ENCODE peak calls at places on chromosomes 7 and 10, in six cellular contexts. B is ovary, Z is stomach, K is choroid plexus epithelial cell, X is fibroblast of lung, S is fibroblast of pulmonary artery. W is an unnamed sample.

GRCh38 chr7:122487131-122487530 is 182.6 kb upstream of the FEZF1 start:
- DNase-seq in B (no peak), Z (no peak), K (peak), X (peak), S (peak), W (no peak)

GRCh38 chr7:81402227-81402626 is 367.6 kb downstream of the HGF start:
- DNase-seq in B (no peak), Z (no peak), K (peak), X (no peak), S (peak), W (no peak)

GRCh38 chr10:45646384-45647050 is 26.1 kb downstream of the ZFAND4 start:
- DNase-seq in B (no peak), Z (no peak), K (no peak), X (no peak), S (no peak), W (peak)

GRCh38 chr7:135510603-135511183 is 791 bp upstream of the CNOT4 start:
- DNase-seq in B (no peak), Z (no peak), K (peak), X (peak), S (peak), W (peak)

GRCh38 chr7:109950256-109950655 is 1140.7 kb upstream of the LRRN3 start:
- DNase-seq in B (no peak), Z (no peak), K (no peak), X (no peak), S (no peak), W (no peak)

GRCh38 chr10:12357525-12358151 is 8.3 kb downstream of the CAMK1D start:
- DNase-seq in B (no peak), Z (no peak), K (no peak), X (no peak), S (no peak), W (no peak)

GRCh38 chr7:43138710-43139601 is 26.5 kb downstream of the HECW1 start:
- DNase-seq in B (no peak), Z (no peak), K (peak), X (peak), S (peak), W (no peak)

GRCh38 chr7:42736931-42737330 is 174.9 kb downstream of the C7orf25 start:
- DNase-seq in B (no peak), Z (no peak), K (no peak), X (no peak), S (no peak), W (peak)

GRCh38 chr10:106500585-106501525 is 663.7 kb downstream of the SORCS1 start:
- DNase-seq in B (no peak), Z (no peak), K (peak), X (no peak), S (peak), W (peak)

GRCh38 chr10:68406111-68406814 is 814 bp downstream of the RUFY2 start:
- DNase-seq in B (no peak), Z (peak), K (peak), X (peak), S (peak), W (peak)

GRCh38 chr10:70621497-70622078 is 19.0 kb upstream of the PRF1 start:
- DNase-seq in B (no peak), Z (no peak), K (no peak), X (no peak), S (no peak), W (no peak)

GRCh38 chr10:62814901-62815372 is 1.2 kb downstream of the EGR2 start:
- DNase-seq in B (peak), Z (no peak), K (peak), X (no peak), S (no peak), W (no peak)

GRCh38 chr7:44980393-44981034 is 1.7 kb upstream of the MYO1G start:
- DNase-seq in B (no peak), Z (no peak), K (peak), X (peak), S (peak), W (peak)

GRCh38 chr10:33113111-33113856 is 155.3 kb upstream of the ITGB1 start:
- DNase-seq in B (no peak), Z (no peak), K (peak), X (peak), S (peak), W (peak)

GRCh38 chr7:130945411-130945811 is 211.4 kb upstream of the KLF14 start:
- DNase-seq in B (no peak), Z (no peak), K (no peak), X (no peak), S (no peak), W (no peak)

GRCh38 chr7:27172388-27172774 is 1.7 kb downstream of the HOXA10 start:
- DNase-seq in B (no peak), Z (no peak), K (no peak), X (no peak), S (no peak), W (no peak)

GRCh38 chr10:43706166-43706565 is 57.5 kb upstream of the ZNF32 start:
- DNase-seq in B (no peak), Z (no peak), K (no peak), X (no peak), S (no peak), W (no peak)

GRCh38 chr10:80136134-80136571 is 3.6 kb downstream of the PLAC9 start:
- DNase-seq in B (peak), Z (peak), K (peak), X (peak), S (peak), W (peak)

GRCh38 chr10:62632071-62632809 is 172.3 kb upstream of the ADO start:
- DNase-seq in B (no peak), Z (no peak), K (no peak), X (no peak), S (no peak), W (peak)

GRCh38 chr7:776381-776780 is 49.3 kb upstream of the PRKAR1B start:
- DNase-seq in B (no peak), Z (no peak), K (no peak), X (no peak), S (no peak), W (no peak)

GRCh38 chr7:158680754-158681153 is 23.9 kb downstream of the NCAPG2 start:
- DNase-seq in B (no peak), Z (no peak), K (no peak), X (no peak), S (no peak), W (no peak)

GRCh38 chr10:119149723-119150122 is 15.8 kb downstream of the SFXN4 start:
- DNase-seq in B (no peak), Z (no peak), K (no peak), X (no peak), S (no peak), W (peak)
- TF ChIP-seq CTCF in B (no peak), Z (no peak), K (peak), X (no peak), S (peak), W (peak)

DNA sequence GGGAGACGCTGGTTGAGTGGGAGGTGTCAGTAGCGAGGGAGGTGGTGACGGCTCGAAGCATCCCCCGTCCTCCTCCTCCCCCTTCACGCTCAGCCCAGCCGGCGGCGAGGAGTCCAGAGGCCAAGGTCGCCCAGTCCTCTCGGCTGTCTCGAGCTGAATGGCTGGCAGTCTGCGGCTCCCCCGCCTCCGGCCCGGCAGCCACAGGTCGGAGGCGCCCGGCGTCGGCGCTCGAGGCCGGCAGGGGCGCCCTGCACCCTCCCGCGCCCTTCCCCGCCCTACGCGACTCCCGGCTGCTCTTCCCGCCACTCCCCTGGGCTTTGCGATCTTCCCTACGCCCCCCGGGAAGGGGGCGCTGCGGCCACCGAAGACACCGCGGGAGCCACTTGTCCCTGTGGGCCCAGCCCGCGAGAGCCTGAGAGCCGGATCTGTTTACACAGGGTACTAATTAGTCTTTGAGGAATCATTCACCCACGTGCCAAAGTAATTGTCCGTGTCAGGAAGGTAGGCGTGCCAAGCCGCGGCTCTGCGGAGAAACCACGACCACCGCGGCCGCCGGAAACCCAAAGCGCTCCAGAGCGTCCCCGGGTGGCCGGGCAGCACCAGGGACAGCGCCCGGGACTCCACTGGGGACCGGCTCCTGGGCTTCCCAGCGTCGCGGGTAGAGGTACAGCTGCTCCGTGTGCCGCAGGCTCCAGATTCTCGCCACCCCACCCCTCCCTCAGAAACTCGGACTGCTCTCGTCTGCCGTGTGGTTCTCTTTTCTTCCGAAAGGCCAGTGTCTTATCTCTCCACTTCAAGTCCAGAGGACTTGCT is at the start of gene NXPH1:
- DNase-seq in B (no peak), Z (no peak), K (no peak), X (no peak), S (no peak), W (peak)
- H3K4me3 ChIP-seq in B (no peak), Z (no peak), K (no peak), X (no peak), S (no peak), W (no peak)

GRCh38 chr10:23358357-23358756 is 13.8 kb upstream of the C10orf67 start:
- DNase-seq in B (no peak), Z (no peak), K (peak), X (peak), S (peak), W (no peak)
- TF ChIP-seq CTCF in B (no peak), Z (no peak), K (peak), X (peak), S (peak), W (no peak)

DNA sequence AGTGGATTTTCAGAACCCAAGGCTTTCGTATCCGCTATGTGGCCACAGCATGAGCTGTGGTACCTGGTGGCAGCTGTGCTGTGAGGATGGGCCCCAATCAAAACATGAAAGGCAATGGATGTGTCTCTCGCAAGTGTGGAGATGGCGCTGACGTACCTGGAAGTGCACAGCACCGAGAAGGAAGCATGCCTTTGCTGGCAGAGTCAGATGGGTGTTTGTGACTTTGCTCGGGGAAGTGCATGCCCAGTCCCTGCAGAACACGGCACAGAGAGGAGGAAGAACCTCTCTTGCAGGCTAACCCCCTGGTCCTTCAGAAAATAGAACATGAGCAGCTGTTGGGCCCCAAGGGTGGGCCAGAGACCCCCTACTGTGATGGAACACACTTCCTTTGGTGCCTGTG is 654.1 kb upstream of the ZWINT start:
- DNase-seq in B (no peak), Z (no peak), K (no peak), X (no peak), S (no peak), W (no peak)
- H3K4me3 ChIP-seq in B (no peak), Z (no peak), K (no peak), X (no peak), S (no peak), W (no peak)

GRCh38 chr10:116385994-116386809 is 41.4 kb upstream of the PNLIPRP3 start:
- DNase-seq in B (no peak), Z (no peak), K (peak), X (peak), S (peak), W (peak)
- TF ChIP-seq CTCF in B (peak), Z (peak), K (peak), X (peak), S (peak), W (peak)

GRCh38 chr10:132517951-132518521 is 19.6 kb upstream of the INPP5A start:
- DNase-seq in B (peak), Z (no peak), K (no peak), X (no peak), S (no peak), W (no peak)
- H3K4me3 ChIP-seq in B (no peak), Z (no peak), K (no peak), X (no peak), S (no peak), W (no peak)

GRCh38 chr10:125363776-125364175 is 203.4 kb upstream of the CTBP2 start:
- DNase-seq in B (no peak), Z (no peak), K (no peak), X (no peak), S (no peak), W (no peak)

DNA sequence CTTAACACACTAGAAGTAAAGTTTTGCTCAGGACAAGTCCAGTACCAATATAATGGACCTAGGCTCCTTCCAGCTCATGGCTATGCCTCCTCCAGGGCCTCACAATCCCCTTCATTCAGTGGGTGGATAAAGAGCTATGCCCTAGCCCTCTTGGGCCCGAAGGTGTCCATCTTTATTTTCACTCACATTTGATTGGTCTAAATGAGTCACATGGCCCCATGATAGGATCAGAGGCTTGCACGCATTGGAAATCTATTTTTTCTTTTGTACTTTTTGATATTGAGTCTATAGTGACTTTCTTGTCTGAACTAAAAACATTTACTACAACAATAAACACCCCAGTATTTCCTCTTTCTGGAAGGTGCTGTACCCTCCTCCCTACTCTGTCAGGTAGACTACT is 202.6 kb upstream of the CTBP2 start:
- DNase-seq in B (no peak), Z (no peak), K (no peak), X (no peak), S (no peak), W (no peak)
- TF ChIP-seq CTCF in B (no peak), Z (no peak), K (no peak), X (no peak), S (no peak), W (no peak)

GRCh38 chr10:29807407-29807806 is 172.6 kb upstream of the SVIL start:
- DNase-seq in B (no peak), Z (no peak), K (peak), X (peak), S (peak), W (peak)

GRCh38 chr10:29806350-29806788 is 171.6 kb upstream of the SVIL start:
- DNase-seq in B (no peak), Z (no peak), K (no peak), X (peak), S (no peak), W (peak)

GRCh38 chr10:29810816-29811215 is 176.0 kb upstream of the SVIL start:
- DNase-seq in B (no peak), Z (no peak), K (no peak), X (no peak), S (no peak), W (no peak)

GRCh38 chr10:29804025-29804852 is 169.5 kb upstream of the SVIL start:
- DNase-seq in B (no peak), Z (peak), K (peak), X (peak), S (peak), W (peak)

GRCh38 chr10:29805134-29805691 is 170.4 kb upstream of the SVIL start:
- DNase-seq in B (no peak), Z (no peak), K (no peak), X (no peak), S (no peak), W (no peak)
- H3K4me3 ChIP-seq in B (no peak), Z (no peak), K (no peak), X (no peak), S (no peak), W (no peak)

W was measured in epithelial cell of esophagus.